ENCODE peak calls at places on chromosomes 2 and 18, in nine cellular contexts. Q, K, L, W, U, B, T, H and E are unnamed samples.

GRCh38 chr2:183037660-183038340 is 457 bp downstream of the NCKAP1 start:
- DNase-seq in Q (peak), K (no peak), L (peak), W (peak), U (peak), B (no peak), T (peak), H (peak), E (peak)

GRCh38 chr2:86622878-86623548 is 652 bp downstream of the RNF103 start:
- DNase-seq in Q (peak), K (peak), L (peak), W (peak), U (no peak), B (no peak), T (peak), H (peak), E (peak)

GRCh38 chr2:178287652-178288344 is 93.5 kb downstream of the OSBPL6 start:
- DNase-seq in Q (no peak), K (no peak), L (no peak), W (no peak), U (no peak), B (no peak), T (no peak), H (no peak), E (no peak)

GRCh38 chr2:118242216-118242615 is 153.9 kb downstream of the INSIG2 start:
- DNase-seq in Q (no peak), K (no peak), L (no peak), W (no peak), U (no peak), B (peak), T (no peak), H (no peak), E (no peak)

GRCh38 chr2:178484245-178485041 is 4.2 kb downstream of the PLEKHA3 start:
- DNase-seq in Q (peak), K (no peak), L (no peak), W (no peak), U (no peak), B (no peak), T (peak), H (no peak), E (no peak)

GRCh38 chr2:183592271-183592670 is 468.0 kb downstream of the NUP35 start:
- DNase-seq in Q (no peak), K (no peak), L (no peak), W (no peak), U (no peak), B (no peak), T (no peak), H (no peak), E (no peak)

GRCh38 chr2:72794572-72794971 is 31.3 kb downstream of the EXOC6B start:
- DNase-seq in Q (no peak), K (no peak), L (no peak), W (no peak), U (no peak), B (no peak), T (no peak), H (no peak), E (no peak)

GRCh38 chr2:212249451-212249850 is 289.2 kb downstream of the ERBB4 start:
- DNase-seq in Q (no peak), K (no peak), L (peak), W (no peak), U (no peak), B (peak), T (no peak), H (no peak), E (no peak)

GRCh38 chr18:35917043-35917442 is 55.4 kb upstream of the RMP24 start:
- DNase-seq in Q (no peak), K (no peak), L (no peak), W (no peak), U (no peak), B (no peak), T (no peak), H (no peak), E (no peak)

GRCh38 chr2:36399050-36399449 is 43.5 kb downstream of the CRIM1 start:
- DNase-seq in Q (no peak), K (no peak), L (no peak), W (no peak), U (no peak), B (no peak), T (no peak), H (no peak), E (no peak)

GRCh38 chr18:22536558-22536957 is 118.8 kb upstream of the CTAGE1 start:
- DNase-seq in Q (no peak), K (no peak), L (no peak), W (no peak), U (no peak), B (no peak), T (no peak), H (no peak), E (no peak)

GRCh38 chr2:235670974-235671787 is 177.3 kb downstream of the AGAP1 start:
- DNase-seq in Q (no peak), K (no peak), L (no peak), W (no peak), U (no peak), B (no peak), T (peak), H (no peak), E (no peak)

GRCh38 chr2:171939754-171940093 is 17.5 kb downstream of the HAT1 start:
- DNase-seq in Q (no peak), K (no peak), L (no peak), W (no peak), U (no peak), B (peak), T (no peak), H (no peak), E (no peak)

GRCh38 chr2:37564356-37564755 is 107.1 kb downstream of the CDC42EP3 start:
- DNase-seq in Q (no peak), K (no peak), L (no peak), W (no peak), U (no peak), B (no peak), T (no peak), H (no peak), E (no peak)

GRCh38 chr2:112811841-112812306 is 24.7 kb downstream of the IL1B start:
- DNase-seq in Q (no peak), K (no peak), L (peak), W (no peak), U (no peak), B (no peak), T (no peak), H (no peak), E (no peak)

GRCh38 chr2:219037783-219038549 is 3.4 kb downstream of the CFAP65 start:
- DNase-seq in Q (no peak), K (peak), L (no peak), W (no peak), U (no peak), B (no peak), T (no peak), H (no peak), E (no peak)

GRCh38 chr2:3447789-3448317 is 68.4 kb downstream of the TRAPPC12 start:
- DNase-seq in Q (no peak), K (no peak), L (no peak), W (no peak), U (no peak), B (no peak), T (no peak), H (no peak), E (no peak)

GRCh38 chr2:193561054-193561453 is 1366.3 kb upstream of the TMEFF2 start:
- DNase-seq in Q (no peak), K (no peak), L (no peak), W (no peak), U (no peak), B (no peak), T (no peak), H (no peak), E (no peak)

GRCh38 chr2:141967503-141967902 is 163.3 kb downstream of the LRP1B start:
- DNase-seq in Q (no peak), K (no peak), L (no peak), W (no peak), U (no peak), B (no peak), T (no peak), H (no peak), E (no peak)

GRCh38 chr2:128644156-128644555 is 325.5 kb upstream of the HS6ST1 start:
- DNase-seq in Q (no peak), K (no peak), L (no peak), W (peak), U (peak), B (no peak), T (peak), H (no peak), E (peak)

GRCh38 chr2:82023710-82024109 is 1719.2 kb upstream of the LRRTM1 start:
- DNase-seq in Q (no peak), K (no peak), L (no peak), W (no peak), U (no peak), B (peak), T (no peak), H (no peak), E (no peak)

GRCh38 chr2:185374878-185375277 is 363.7 kb upstream of the FSIP2 start:
- DNase-seq in Q (no peak), K (no peak), L (no peak), W (no peak), U (no peak), B (no peak), T (no peak), H (no peak), E (no peak)

GRCh38 chr18:39188278-39188677 is 1622.7 kb upstream of the CELF4 start:
- DNase-seq in Q (no peak), K (no peak), L (no peak), W (no peak), U (no peak), B (no peak), T (no peak), H (no peak), E (no peak)

GRCh38 chr2:54454922-54455583 is 1.1 kb upstream of the SPTBN1 start:
- DNase-seq in Q (peak), K (no peak), L (no peak), W (peak), U (no peak), B (no peak), T (peak), H (no peak), E (peak)

GRCh38 chr18:2948038-2948437 is 64.9 kb downstream of the LPIN2 start:
- DNase-seq in Q (peak), K (no peak), L (peak), W (no peak), U (no peak), B (peak), T (no peak), H (no peak), E (no peak)

GRCh38 chr2:187593697-187594096 is 39.5 kb upstream of the TFPI start:
- DNase-seq in Q (no peak), K (no peak), L (no peak), W (no peak), U (no peak), B (no peak), T (no peak), H (no peak), E (no peak)

GRCh38 chr2:76180676-76181075 is 470.0 kb upstream of the GCFC2 start:
- DNase-seq in Q (no peak), K (no peak), L (no peak), W (no peak), U (no peak), B (no peak), T (no peak), H (no peak), E (no peak)

GRCh38 chr2:8872821-8873432 is 35.5 kb upstream of the KIDINS220 start:
- DNase-seq in Q (no peak), K (no peak), L (peak), W (no peak), U (no peak), B (peak), T (no peak), H (no peak), E (no peak)

GRCh38 chr18:3452750-3453539 is 3.0 kb downstream of the TGIF1 start:
- DNase-seq in Q (peak), K (no peak), L (peak), W (peak), U (no peak), B (no peak), T (no peak), H (no peak), E (no peak)

GRCh38 chr2:239920616-239921365 is 104.4 kb downstream of the NDUFA10 start:
- DNase-seq in Q (no peak), K (peak), L (no peak), W (no peak), U (no peak), B (no peak), T (no peak), H (no peak), E (no peak)

GRCh38 chr2:166388488-166389070 is 12.8 kb upstream of the SCN9A start:
- DNase-seq in Q (no peak), K (no peak), L (no peak), W (no peak), U (no peak), B (no peak), T (no peak), H (no peak), E (no peak)

GRCh38 chr2:184304006-184304405 is 294.3 kb upstream of the ZNF804A start:
- DNase-seq in Q (no peak), K (no peak), L (no peak), W (no peak), U (no peak), B (no peak), T (no peak), H (no peak), E (no peak)

GRCh38 chr2:27832396-27832795 is 57.8 kb downstream of the RBKS start:
- DNase-seq in Q (no peak), K (no peak), L (no peak), W (no peak), U (no peak), B (peak), T (no peak), H (no peak), E (no peak)

GRCh38 chr2:95389256-95390119 is 13.0 kb upstream of the FAHD2A start:
- DNase-seq in Q (peak), K (peak), L (peak), W (peak), U (peak), B (peak), T (peak), H (no peak), E (peak)

GRCh38 chr2:177758591-177759371 is 313.8 kb downstream of the PDE11A start:
- DNase-seq in Q (no peak), K (no peak), L (peak), W (peak), U (no peak), B (peak), T (no peak), H (no peak), E (no peak)

GRCh38 chr18:37460616-37461015 is 105.0 kb downstream of the CELF4 start:
- DNase-seq in Q (no peak), K (no peak), L (no peak), W (no peak), U (no peak), B (no peak), T (no peak), H (no peak), E (no peak)

GRCh38 chr2:169933124-169933711 is 106.0 kb downstream of the UBR3 start:
- DNase-seq in Q (no peak), K (no peak), L (peak), W (no peak), U (no peak), B (peak), T (no peak), H (no peak), E (no peak)

GRCh38 chr2:205752421-205752820 is 70.1 kb downstream of the NRP2 start:
- DNase-seq in Q (no peak), K (no peak), L (no peak), W (no peak), U (no peak), B (no peak), T (no peak), H (no peak), E (no peak)

GRCh38 chr18:56294484-56295183 is 343.8 kb downstream of the TXNL1 start:
- DNase-seq in Q (no peak), K (no peak), L (no peak), W (no peak), U (no peak), B (no peak), T (no peak), H (no peak), E (no peak)

GRCh38 chr18:56296381-56296780 is 342.0 kb downstream of the TXNL1 start:
- DNase-seq in Q (no peak), K (no peak), L (no peak), W (no peak), U (no peak), B (no peak), T (no peak), H (no peak), E (no peak)

GRCh38 chr18:56302161-56302560 is 336.2 kb downstream of the TXNL1 start:
- DNase-seq in Q (no peak), K (no peak), L (no peak), W (no peak), U (no peak), B (no peak), T (no peak), H (no peak), E (no peak)

GRCh38 chr18:56299740-56300139 is 338.7 kb downstream of the TXNL1 start:
- DNase-seq in Q (no peak), K (no peak), L (no peak), W (no peak), U (no peak), B (no peak), T (no peak), H (no peak), E (no peak)

DNA sequence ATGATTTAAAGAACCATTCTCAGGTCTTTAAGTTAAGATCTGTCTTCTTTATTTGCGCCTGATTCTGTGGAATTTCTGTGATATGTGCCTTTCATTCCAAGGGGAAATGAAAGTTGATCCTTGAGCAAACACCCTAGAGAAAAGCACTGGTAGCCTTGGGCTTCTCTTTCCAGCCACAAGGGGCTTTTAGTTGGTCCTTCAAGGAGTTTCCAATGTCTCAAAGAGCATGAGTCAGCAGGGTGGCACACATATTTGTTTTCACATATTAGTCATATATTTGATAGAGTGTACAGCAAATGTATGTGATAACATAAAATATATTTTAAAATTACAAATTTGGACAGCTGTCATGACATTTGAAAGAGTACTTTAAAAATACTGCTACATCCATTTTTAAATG is 339.5 kb downstream of the TXNL1 start:
- DNase-seq in Q (no peak), K (no peak), L (peak), W (no peak), U (no peak), B (peak), T (no peak), H (no peak), E (no peak)
- TF ChIP-seq CTCF in Q (peak), K (no peak), L (peak), W (no peak), U (no peak), B (no peak), T (no peak), H (no peak), E (no peak)

DNA sequence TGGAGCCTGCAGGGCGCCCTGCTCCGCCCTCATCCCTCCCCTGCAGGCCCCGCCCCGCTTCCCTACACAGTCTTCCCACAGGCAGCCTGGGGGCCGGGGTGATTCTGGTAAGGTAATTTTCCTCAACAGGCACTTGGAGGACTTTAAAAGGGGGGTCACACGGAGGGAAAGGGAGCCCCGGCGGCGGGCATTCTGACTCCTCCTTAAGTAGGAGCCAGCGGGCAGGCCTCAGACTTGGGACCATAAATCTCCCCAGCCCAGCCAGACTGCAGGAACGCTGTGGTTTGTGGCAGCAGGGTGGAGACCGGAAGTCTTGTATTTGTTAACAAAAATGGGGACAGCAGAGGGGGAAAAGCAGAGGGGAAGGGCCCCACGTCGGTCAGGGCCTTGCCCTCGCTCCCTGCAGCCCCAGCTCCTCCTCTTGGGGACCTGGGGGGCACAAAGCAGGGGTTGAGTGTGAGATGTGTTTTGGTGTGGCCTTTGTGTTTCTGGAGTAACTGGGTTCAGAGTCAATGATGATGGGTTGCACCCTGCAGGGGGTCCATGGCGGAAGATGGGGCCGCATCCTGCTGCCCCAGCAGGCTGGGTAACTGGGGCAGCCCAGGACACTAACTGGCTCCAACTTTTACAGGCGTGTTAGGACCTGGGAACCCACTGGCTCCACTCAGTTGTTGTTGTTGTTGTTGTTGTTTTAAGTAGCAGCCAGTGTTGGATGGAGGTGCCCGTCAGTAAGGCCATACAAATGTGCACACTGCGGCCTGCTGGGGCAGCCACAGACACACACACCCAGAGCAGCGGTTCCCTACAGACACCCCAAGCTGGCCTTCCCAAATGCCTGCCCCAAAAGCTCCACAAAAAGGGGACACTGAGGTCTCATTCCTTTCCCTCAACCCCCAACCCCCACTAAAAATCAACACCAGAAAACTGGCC is 27.7 kb downstream of the SMAD7 start:
- DNase-seq in Q (peak), K (peak), L (no peak), W (no peak), U (peak), B (peak), T (peak), H (no peak), E (peak)
- H3K4me3 ChIP-seq in Q (peak), K (peak), L (peak), W (peak), U (peak), B (no peak), T (peak), H (peak), E (peak)

GRCh38 chr18:74152270-74152669 is 3.9 kb downstream of the TIMM21 start:
- DNase-seq in Q (peak), K (no peak), L (no peak), W (no peak), U (no peak), B (no peak), T (no peak), H (no peak), E (no peak)

GRCh38 chr18:74146756-74147155 is 878 bp downstream of the FBXO15 start:
- DNase-seq in Q (no peak), K (no peak), L (no peak), W (no peak), U (no peak), B (no peak), T (no peak), H (no peak), E (no peak)

GRCh38 chr18:74147491-74147778 is 199 bp downstream of the FBXO15 start:
- DNase-seq in Q (no peak), K (no peak), L (no peak), W (no peak), U (no peak), B (no peak), T (no peak), H (no peak), E (no peak)

GRCh38 chr18:74148543-74149070 is 284 bp downstream of the TIMM21 start:
- DNase-seq in Q (no peak), K (no peak), L (no peak), W (no peak), U (no peak), B (no peak), T (no peak), H (no peak), E (no peak)

GRCh38 chr18:74147779-74148542 is at the start of the genes FBXO15 and TIMM21:
- DNase-seq in Q (peak), K (peak), L (peak), W (peak), U (peak), B (peak), T (peak), H (peak), E (peak)
- TF ChIP-seq POLR2A in Q (no peak), K (peak), L (peak), W (peak), U (peak), B (peak), T (peak), H (peak), E (no peak)

GRCh38 chr18:9055626-9056025 is 46.9 kb upstream of the NDUFV2 start:
- DNase-seq in Q (no peak), K (no peak), L (no peak), W (no peak), U (no peak), B (no peak), T (no peak), H (no peak), E (no peak)
- TF ChIP-seq CTCF in Q (no peak), K (no peak), L (no peak), W (no peak), U (no peak), B (no peak), T (no peak), H (no peak), E (no peak)

DNA sequence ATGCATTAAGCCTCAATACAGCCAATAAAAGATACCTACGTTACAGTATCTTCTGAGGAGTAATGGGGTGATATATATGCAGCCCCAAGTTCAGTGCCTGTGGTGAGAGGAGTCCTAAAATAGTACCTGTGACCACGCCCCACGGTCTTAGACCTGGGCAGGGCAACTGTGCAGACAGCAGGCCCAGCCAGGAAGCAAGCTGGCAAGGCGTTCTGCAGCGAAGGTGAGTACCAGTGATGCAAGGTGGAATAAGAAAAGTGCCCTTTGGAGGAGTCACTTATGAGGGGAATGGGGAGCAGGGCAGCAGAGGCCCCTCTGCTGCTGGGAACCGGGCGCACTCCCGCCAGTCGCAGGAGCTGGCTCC is 12.7 kb upstream of the MAP3K2 start:
- DNase-seq in Q (no peak), K (peak), L (no peak), W (no peak), U (no peak), B (no peak), T (no peak), H (no peak), E (no peak)
- H3K4me3 ChIP-seq in Q (no peak), K (no peak), L (no peak), W (no peak), U (no peak), B (no peak), T (peak), H (no peak), E (no peak)